ENCODE peak calls at places on chromosomes 4 and X, in four cellular contexts. E is K562, S is GM12878, F is HepG2. J is an unnamed sample.

GRCh38 chr4:77358315-77358928 is 201.4 kb downstream of the CCNG2 start:
- DNase-seq in E (peak; percentile 47), S (no peak), F (peak; percentile 19), J (peak; percentile 13)

GRCh38 chr4:88335092-88335665 is 43.5 kb upstream of the HERC6 start:
- DNase-seq in E (no peak), S (no peak), F (peak; percentile 67), J (no peak)

GRCh38 chr4:99811850-99812249 is 4.8 kb upstream of the DAPP1 start:
- DNase-seq in E (peak; percentile 42), S (no peak), F (peak; percentile 15), J (no peak)

GRCh38 chrX:110087485-110088356 is 84.8 kb downstream of the TMEM164 start:
- DNase-seq in E (no peak), S (no peak), F (no peak), J (no peak)

GRCh38 chr4:143016171-143016570 is 168.5 kb upstream of the USP38 start:
- DNase-seq in E (no peak), S (no peak), F (no peak), J (no peak)

GRCh38 chr4:98468744-98469143 is 189.7 kb downstream of the TSPAN5 start:
- DNase-seq in E (no peak), S (no peak), F (no peak), J (no peak)

GRCh38 chrX:16869393-16870094 is 618 bp downstream of the RBBP7 start:
- DNase-seq in E (peak; percentile 52), S (no peak), F (no peak), J (peak; percentile 32)

GRCh38 chrX:30150196-30150895 is 65.0 kb upstream of the MAGEB2 start:
- DNase-seq in E (no peak), S (no peak), F (no peak), J (no peak)

GRCh38 chr4:107114059-107114458 is 77.9 kb upstream of the DKK2 start:
- DNase-seq in E (no peak), S (no peak), F (no peak), J (no peak)

GRCh38 chr4:107069049-107069448 is 32.9 kb upstream of the DKK2 start:
- DNase-seq in E (no peak), S (no peak), F (no peak), J (no peak)

GRCh38 chrX:23902419-23902818 is 5.3 kb downstream of the APOO start:
- DNase-seq in E (peak; percentile 18), S (no peak), F (peak; percentile 50), J (no peak)

GRCh38 chr4:123930971-123931370 is 534.4 kb downstream of the SPRY1 start:
- DNase-seq in E (no peak), S (no peak), F (peak; percentile 10), J (no peak)

GRCh38 chr4:1975391-1975801 is 33.4 kb downstream of the NELFA start:
- DNase-seq in E (no peak), S (no peak), F (no peak), J (no peak)

GRCh38 chrX:47380268-47380667 is 9.9 kb downstream of the ZNF157 start:
- DNase-seq in E (no peak), S (peak; percentile 47), F (peak; percentile 19), J (no peak)

GRCh38 chr4:128769011-128769410 is 40.5 kb upstream of the JADE1 start:
- DNase-seq in E (no peak), S (no peak), F (no peak), J (no peak)

GRCh38 chr4:955161-955921 is 18.0 kb downstream of the DGKQ start:
- DNase-seq in E (no peak), S (no peak), F (no peak), J (no peak)

GRCh38 chr4:93658443-93658842 is 170.1 kb upstream of the ATOH1 start:
- DNase-seq in E (no peak), S (no peak), F (no peak), J (no peak)

GRCh38 chr4:8832130-8832930 is 39.3 kb downstream of the HMX1 start:
- DNase-seq in E (no peak), S (no peak), F (no peak), J (no peak)

GRCh38 chrX:155966876-155967275 is 30.6 kb upstream of the IL9R start:
- DNase-seq in E (peak; percentile 59), S (peak; percentile 12), F (peak; percentile 54), J (peak; percentile 39)

GRCh38 chr4:183329244-183329643 is 7.0 kb upstream of the CLDN24 start:
- DNase-seq in E (no peak), S (no peak), F (no peak), J (no peak)

GRCh38 chr4:56646341-56646740 is 34.8 kb downstream of the HOPX start:
- DNase-seq in E (no peak), S (no peak), F (no peak), J (no peak)

GRCh38 chrX:151181088-151181487 is 4.7 kb downstream of the GPR50 start:
- DNase-seq in E (no peak), S (no peak), F (no peak), J (no peak)

GRCh38 chr4:102578819-102579218 is 77.7 kb downstream of the NFKB1 start:
- DNase-seq in E (no peak), S (no peak), F (no peak), J (peak; percentile 72)

GRCh38 chr4:36281384-36282106 is at the start of gene DTHD1:
- DNase-seq in E (no peak), S (no peak), F (no peak), J (no peak)

GRCh38 chrX:65706041-65706828 is 38.8 kb downstream of the MSN start:
- DNase-seq in E (no peak), S (no peak), F (no peak), J (no peak)

GRCh38 chr4:159002950-159003349 is 99.9 kb upstream of the RAPGEF2 start:
- DNase-seq in E (no peak), S (no peak), F (no peak), J (no peak)

GRCh38 chrX:68332156-68332823 is 101.0 kb downstream of the OPHN1 start:
- DNase-seq in E (no peak), S (no peak), F (no peak), J (no peak)

GRCh38 chr4:1767058-1767769 is 25.9 kb upstream of the FGFR3 start:
- DNase-seq in E (peak; percentile 78), S (no peak), F (no peak), J (peak; percentile 66)

GRCh38 chrX:24027985-24028384 is 999 bp upstream of the KLHL15 start:
- DNase-seq in E (no peak), S (no peak), F (no peak), J (no peak)

GRCh38 chrX:102846544-102847236 is 90.4 kb upstream of the RAB40AL start:
- DNase-seq in E (no peak), S (no peak), F (no peak), J (no peak)

GRCh38 chr4:113762061-113762850 is 718 bp upstream of the CAMK2D start:
- DNase-seq in E (peak; percentile 67), S (peak; percentile 99), F (peak; percentile 99), J (peak; percentile 98)

GRCh38 chrX:43655151-43655676 is 885 bp upstream of the MAOA start:
- DNase-seq in E (no peak), S (no peak), F (no peak), J (peak; percentile 13)

GRCh38 chrX:71378752-71379151 is 12.6 kb downstream of the TAF1 start:
- DNase-seq in E (no peak), S (no peak), F (no peak), J (no peak)

GRCh38 chrX:38192007-38192625 is 28.6 kb downstream of the SRPX start:
- DNase-seq in E (peak; percentile 7), S (no peak), F (no peak), J (peak; percentile 17)
- TF ChIP-seq TCF7 in E (no peak), S (no peak), F (no peak), J (no peak)

DNA sequence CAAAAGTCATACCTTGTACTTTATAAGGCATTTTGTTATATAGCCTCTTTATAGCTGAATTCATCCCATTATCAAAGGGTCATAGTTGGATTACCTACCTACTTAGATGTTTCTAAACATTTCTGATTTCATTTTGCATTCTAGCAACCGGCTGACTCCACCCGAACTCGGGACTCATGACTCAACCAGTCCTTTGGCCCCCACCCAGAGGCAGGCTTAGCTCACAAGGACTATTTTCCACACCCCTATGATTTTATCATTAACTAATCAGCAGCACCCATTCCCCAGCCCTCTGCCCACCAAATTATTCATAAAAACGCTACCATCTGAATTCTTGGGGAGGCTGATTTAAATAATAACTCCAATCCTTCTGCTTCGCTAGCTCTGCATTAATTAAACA is 80.0 kb upstream of the EGFL6 start:
- DNase-seq in E (no peak), S (no peak), F (no peak), J (no peak)
- TF ChIP-seq ATF2 in E (no peak), S (no peak), F (no peak), J (no peak)

GRCh38 chr4:7186081-7186480 is 6.3 kb upstream of the SORCS2 start:
- DNase-seq in E (peak; percentile 60), S (no peak), F (peak; percentile 24), J (peak; percentile 64)

GRCh38 chr4:7185487-7186030 is 6.8 kb upstream of the SORCS2 start:
- DNase-seq in E (no peak), S (no peak), F (no peak), J (no peak)

GRCh38 chr4:7183161-7183560 is 9.2 kb upstream of the SORCS2 start:
- DNase-seq in E (no peak), S (no peak), F (no peak), J (no peak)

GRCh38 chr4:7186516-7187296 is 5.6 kb upstream of the SORCS2 start:
- DNase-seq in E (no peak), S (no peak), F (no peak), J (no peak)

DNA sequence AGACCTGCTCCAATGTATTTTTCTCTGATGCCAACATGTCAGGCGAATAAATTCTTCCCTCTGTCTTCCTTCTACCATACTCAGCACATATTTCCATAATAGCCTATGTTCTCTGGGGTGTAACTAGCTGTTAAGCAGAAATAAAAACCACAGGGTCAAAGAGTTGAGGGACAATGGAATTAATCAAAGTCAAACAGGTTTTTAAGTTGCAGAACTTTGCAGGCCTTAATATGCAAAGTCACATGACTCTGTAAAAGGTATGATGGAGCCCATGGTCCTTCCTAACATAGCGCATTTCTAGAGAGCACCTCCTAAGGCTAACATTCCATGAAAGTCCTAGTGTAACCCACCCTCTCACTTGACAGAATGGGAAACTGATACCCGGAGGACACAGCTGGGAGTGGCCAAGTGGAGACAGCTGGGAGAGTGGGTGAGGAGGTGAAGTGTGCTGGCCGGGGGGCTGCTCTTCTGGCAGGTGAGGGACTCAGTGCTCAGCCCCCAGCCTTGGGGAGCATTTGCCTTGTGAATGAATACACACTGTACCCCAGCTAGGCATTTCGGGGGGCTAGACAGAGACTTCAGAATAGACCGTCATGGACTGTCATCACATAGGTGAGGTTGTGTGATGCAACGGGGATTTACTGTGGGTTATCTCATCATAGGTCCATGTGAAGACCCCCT is 8.4 kb upstream of the SORCS2 start:
- DNase-seq in E (no peak), S (no peak), F (no peak), J (no peak)
- TF ChIP-seq NR2C2 in E (no peak), S (no peak), F (no peak), J (no peak)

GRCh38 chr4:82042042-82042441 is 331.7 kb downstream of the HNRNPD start:
- DNase-seq in E (no peak), S (no peak), F (no peak), J (no peak)
- TF ChIP-seq TCF7 in E (no peak), S (no peak), F (no peak), J (no peak)

DNA sequence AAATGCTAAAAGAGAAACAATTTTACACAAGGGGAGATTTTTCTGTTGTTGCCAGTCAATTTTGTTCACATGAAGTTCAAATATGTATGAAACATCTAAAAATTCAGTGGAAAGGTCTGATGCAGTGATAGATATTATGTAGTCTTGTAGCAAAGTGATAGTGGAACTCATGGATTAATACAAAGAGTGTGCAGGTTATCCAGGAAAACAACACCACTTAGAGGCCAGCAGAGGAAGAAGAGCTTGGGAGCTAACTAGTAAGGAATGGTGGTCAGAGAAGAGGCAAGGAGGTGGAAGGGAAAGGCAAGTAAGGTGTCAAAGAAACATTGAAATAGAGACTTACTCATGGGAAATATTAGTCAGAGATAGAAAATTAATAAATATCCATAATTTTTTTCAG is 395.6 kb downstream of the MAPK10 start:
- DNase-seq in E (no peak), S (no peak), F (no peak), J (no peak)
- TF ChIP-seq ATF2 in E (no peak), S (no peak), F (no peak), J (no peak)